ENCODE peak calls at places on chromosomes 3 and 15, in seven cellular contexts. One of them, this sample, is unnamed.

GRCh38 chr15:86231864-86232801 is 152.5 kb downstream of the AGBL1 start:
- DNase-seq in mesenchymal stem cell: peak; percentile 52
- DNase-seq in H9: peak; percentile 72
- DNase-seq in neuronal stem cell: peak; percentile 46
- DNase-seq in mesendoderm: peak; percentile 75
- DNase-seq in IMR-90: no peak
- DNase-seq in H1: no peak
- DNase-seq in this sample: peak; percentile 8

GRCh38 chr3:192571197-192571791 is 156.0 kb downstream of the FGF12 start:
- DNase-seq in mesenchymal stem cell: no peak
- DNase-seq in H9: peak; percentile 24
- DNase-seq in neuronal stem cell: no peak
- DNase-seq in mesendoderm: no peak
- DNase-seq in IMR-90: peak; percentile 32
- DNase-seq in H1: no peak
- DNase-seq in this sample: no peak

GRCh38 chr3:40337136-40338108 is 27.9 kb downstream of the EIF1B start:
- DNase-seq in mesenchymal stem cell: no peak
- DNase-seq in H9: no peak
- DNase-seq in neuronal stem cell: no peak
- DNase-seq in mesendoderm: peak; percentile 15
- DNase-seq in IMR-90: no peak
- DNase-seq in H1: no peak
- DNase-seq in this sample: no peak

GRCh38 chr3:44885618-44886017 is 11.2 kb downstream of the TGM4 start:
- DNase-seq in mesenchymal stem cell: peak; percentile 81
- DNase-seq in H9: no peak
- DNase-seq in neuronal stem cell: no peak
- DNase-seq in mesendoderm: peak; percentile 83
- DNase-seq in IMR-90: peak; percentile 96
- DNase-seq in H1: no peak
- DNase-seq in this sample: no peak

GRCh38 chr15:99997112-99997651 is 263.9 kb upstream of the LYSMD4 start:
- DNase-seq in mesenchymal stem cell: no peak
- DNase-seq in H9: no peak
- DNase-seq in neuronal stem cell: no peak
- DNase-seq in mesendoderm: no peak
- DNase-seq in IMR-90: no peak
- DNase-seq in H1: no peak
- DNase-seq in this sample: no peak

GRCh38 chr3:42706721-42707619 is 4.4 kb upstream of the HHATL start:
- DNase-seq in mesenchymal stem cell: no peak
- DNase-seq in H9: no peak
- DNase-seq in neuronal stem cell: no peak
- DNase-seq in mesendoderm: no peak
- DNase-seq in IMR-90: no peak
- DNase-seq in H1: no peak
- DNase-seq in this sample: no peak

GRCh38 chr3:120682095-120682681 is at the start of gene HGD:
- DNase-seq in mesenchymal stem cell: no peak
- DNase-seq in H9: no peak
- DNase-seq in neuronal stem cell: no peak
- DNase-seq in mesendoderm: no peak
- DNase-seq in IMR-90: peak; percentile 26
- DNase-seq in H1: no peak
- DNase-seq in this sample: no peak

GRCh38 chr3:43016513-43016865 is 37.4 kb downstream of the GASK1A start:
- DNase-seq in mesenchymal stem cell: no peak
- DNase-seq in H9: no peak
- DNase-seq in neuronal stem cell: no peak
- DNase-seq in mesendoderm: no peak
- DNase-seq in IMR-90: no peak
- DNase-seq in H1: no peak
- DNase-seq in this sample: no peak

GRCh38 chr3:189424922-189425321 is 206.3 kb upstream of the TP63 start:
- DNase-seq in mesenchymal stem cell: no peak
- DNase-seq in H9: no peak
- DNase-seq in neuronal stem cell: no peak
- DNase-seq in mesendoderm: no peak
- DNase-seq in IMR-90: no peak
- DNase-seq in H1: no peak
- DNase-seq in this sample: no peak

GRCh38 chr3:60274098-60274497 is 977.2 kb downstream of the FHIT start:
- DNase-seq in mesenchymal stem cell: no peak
- DNase-seq in H9: no peak
- DNase-seq in neuronal stem cell: no peak
- DNase-seq in mesendoderm: no peak
- DNase-seq in IMR-90: no peak
- DNase-seq in H1: no peak
- DNase-seq in this sample: no peak

GRCh38 chr15:74172751-74173544 is 562 bp upstream of the ISLR start:
- DNase-seq in mesenchymal stem cell: peak; percentile 24
- DNase-seq in H9: peak; percentile 47
- DNase-seq in neuronal stem cell: no peak
- DNase-seq in mesendoderm: no peak
- DNase-seq in IMR-90: peak; percentile 39
- DNase-seq in H1: no peak
- DNase-seq in this sample: no peak

GRCh38 chr3:48086736-48087470 is 70.7 kb upstream of the MAP4 start:
- DNase-seq in mesenchymal stem cell: peak; percentile 88
- DNase-seq in H9: no peak
- DNase-seq in neuronal stem cell: no peak
- DNase-seq in mesendoderm: no peak
- DNase-seq in IMR-90: peak; percentile 89
- DNase-seq in H1: no peak
- DNase-seq in this sample: no peak

GRCh38 chr3:138219255-138219654 is 32.2 kb downstream of the ARMC8 start:
- DNase-seq in mesenchymal stem cell: no peak
- DNase-seq in H9: no peak
- DNase-seq in neuronal stem cell: no peak
- DNase-seq in mesendoderm: peak; percentile 33
- DNase-seq in IMR-90: no peak
- DNase-seq in H1: no peak
- DNase-seq in this sample: peak; percentile 12

GRCh38 chr15:64017082-64017588 is 29.1 kb downstream of the DAPK2 start:
- DNase-seq in mesenchymal stem cell: no peak
- DNase-seq in H9: no peak
- DNase-seq in neuronal stem cell: no peak
- DNase-seq in mesendoderm: no peak
- DNase-seq in IMR-90: peak; percentile 49
- DNase-seq in H1: no peak
- DNase-seq in this sample: peak; percentile 48

GRCh38 chr15:90318591-90318990 is 33.5 kb upstream of the ZNF774 start:
- DNase-seq in mesenchymal stem cell: no peak
- DNase-seq in H9: no peak
- DNase-seq in neuronal stem cell: no peak
- DNase-seq in mesendoderm: no peak
- DNase-seq in IMR-90: no peak
- DNase-seq in H1: no peak
- DNase-seq in this sample: peak; percentile 92

GRCh38 chr3:108877906-108878305 is 55.3 kb downstream of the TRAT1 start:
- DNase-seq in mesenchymal stem cell: no peak
- DNase-seq in H9: no peak
- DNase-seq in neuronal stem cell: no peak
- DNase-seq in mesendoderm: no peak
- DNase-seq in IMR-90: no peak
- DNase-seq in H1: no peak
- DNase-seq in this sample: no peak

GRCh38 chr3:194537732-194538247 is 51.0 kb upstream of the ATP13A3 start:
- DNase-seq in mesenchymal stem cell: peak; percentile 76
- DNase-seq in H9: no peak
- DNase-seq in neuronal stem cell: no peak
- DNase-seq in mesendoderm: peak; percentile 29
- DNase-seq in IMR-90: peak; percentile 87
- DNase-seq in H1: no peak
- DNase-seq in this sample: peak; percentile 88

GRCh38 chr3:19885468-19885867 is 48.5 kb downstream of the EFHB start:
- DNase-seq in mesenchymal stem cell: peak; percentile 53
- DNase-seq in H9: peak; percentile 35
- DNase-seq in neuronal stem cell: peak; percentile 6
- DNase-seq in mesendoderm: peak; percentile 66
- DNase-seq in IMR-90: peak; percentile 41
- DNase-seq in H1: no peak
- DNase-seq in this sample: peak; percentile 53

GRCh38 chr3:188185717-188186236 is 31.8 kb downstream of the LPP start:
- DNase-seq in mesenchymal stem cell: peak; percentile 53
- DNase-seq in H9: no peak
- DNase-seq in neuronal stem cell: no peak
- DNase-seq in mesendoderm: peak; percentile 55
- DNase-seq in IMR-90: no peak
- DNase-seq in H1: no peak
- DNase-seq in this sample: peak; percentile 60

GRCh38 chr3:173553635-173554280 is 156.2 kb downstream of the NLGN1 start:
- DNase-seq in mesenchymal stem cell: peak; percentile 55
- DNase-seq in H9: no peak
- DNase-seq in neuronal stem cell: peak; percentile 27
- DNase-seq in mesendoderm: peak; percentile 66
- DNase-seq in IMR-90: peak; percentile 42
- DNase-seq in H1: no peak
- DNase-seq in this sample: peak; percentile 24

GRCh38 chr3:14490255-14490654 is 49.9 kb downstream of the GRIP2 start:
- DNase-seq in mesenchymal stem cell: no peak
- DNase-seq in H9: no peak
- DNase-seq in neuronal stem cell: no peak
- DNase-seq in mesendoderm: no peak
- DNase-seq in IMR-90: no peak
- DNase-seq in H1: no peak
- DNase-seq in this sample: no peak

GRCh38 chr3:23900744-23901143 is 16.0 kb downstream of the NKIRAS1 start:
- DNase-seq in mesenchymal stem cell: peak; percentile 77
- DNase-seq in H9: no peak
- DNase-seq in neuronal stem cell: no peak
- DNase-seq in mesendoderm: no peak
- DNase-seq in IMR-90: peak; percentile 71
- DNase-seq in H1: no peak
- DNase-seq in this sample: peak; percentile 80

GRCh38 chr3:166005126-166005525 is 167.9 kb upstream of the BCHE start:
- DNase-seq in mesenchymal stem cell: no peak
- DNase-seq in H9: no peak
- DNase-seq in neuronal stem cell: no peak
- DNase-seq in mesendoderm: no peak
- DNase-seq in IMR-90: no peak
- DNase-seq in H1: no peak
- DNase-seq in this sample: no peak

DNA sequence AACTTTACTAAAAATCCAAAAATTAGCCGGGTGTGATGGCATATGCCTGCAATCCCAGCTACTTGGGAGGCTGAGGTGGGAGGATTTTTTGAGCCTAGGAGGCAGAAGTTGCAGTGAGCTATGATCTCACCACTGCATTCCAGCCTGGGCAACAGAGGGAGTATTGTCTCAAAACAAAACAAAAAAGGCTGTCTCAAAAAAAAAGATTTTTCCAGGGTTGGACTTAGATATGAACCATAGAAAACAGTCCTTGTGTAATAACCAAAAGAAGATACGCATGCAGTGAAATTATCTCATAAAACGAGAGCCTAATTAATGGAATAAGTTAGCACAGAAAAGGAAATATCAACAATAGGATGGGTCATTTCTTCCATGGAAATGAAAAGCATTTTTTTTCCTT is 320.4 kb upstream of the RASGRP1 start:
- DNase-seq in mesenchymal stem cell: peak; percentile 55
- DNase-seq in H9: no peak
- DNase-seq in neuronal stem cell: no peak
- DNase-seq in mesendoderm: no peak
- DNase-seq in IMR-90: peak; percentile 48
- DNase-seq in H1: no peak
- DNase-seq in this sample: no peak
- H3K23ac ChIP-seq in mesenchymal stem cell: no peak overlapping the region
- H3K23ac ChIP-seq in H9: no peak overlapping the region
- H3K23ac ChIP-seq in neuronal stem cell: no peak overlapping the region
- H3K23ac ChIP-seq in mesendoderm: no peak overlapping the region
- H3K23ac ChIP-seq in IMR-90: peak overlapping the region; percentile 70
- H3K23ac ChIP-seq in H1: no peak overlapping the region
- H3K23ac ChIP-seq in this sample: no peak overlapping the region

GRCh38 chr3:10189557-10190374 is 25.0 kb downstream of the IRAK2 start:
- DNase-seq in mesenchymal stem cell: no peak
- DNase-seq in H9: no peak
- DNase-seq in neuronal stem cell: no peak
- DNase-seq in mesendoderm: no peak
- DNase-seq in IMR-90: peak; percentile 28
- DNase-seq in H1: no peak
- DNase-seq in this sample: peak; percentile 31

GRCh38 chr3:10188798-10189556 is 24.3 kb downstream of the IRAK2 start:
- DNase-seq in mesenchymal stem cell: no peak
- DNase-seq in H9: no peak
- DNase-seq in neuronal stem cell: no peak
- DNase-seq in mesendoderm: no peak
- DNase-seq in IMR-90: no peak
- DNase-seq in H1: no peak
- DNase-seq in this sample: no peak

GRCh38 chr3:10187295-10187876 is 22.7 kb downstream of the IRAK2 start:
- DNase-seq in mesenchymal stem cell: no peak
- DNase-seq in H9: no peak
- DNase-seq in neuronal stem cell: no peak
- DNase-seq in mesendoderm: no peak
- DNase-seq in IMR-90: no peak
- DNase-seq in H1: no peak
- DNase-seq in this sample: no peak

GRCh38 chr3:10185804-10186762 is 21.4 kb downstream of the IRAK2 start:
- DNase-seq in mesenchymal stem cell: no peak
- DNase-seq in H9: no peak
- DNase-seq in neuronal stem cell: no peak
- DNase-seq in mesendoderm: no peak
- DNase-seq in IMR-90: peak; percentile 16
- DNase-seq in H1: no peak
- DNase-seq in this sample: no peak

GRCh38 chr3:10187944-10188343 is 23.2 kb downstream of the IRAK2 start:
- DNase-seq in mesenchymal stem cell: no peak
- DNase-seq in H9: no peak
- DNase-seq in neuronal stem cell: no peak
- DNase-seq in mesendoderm: no peak
- DNase-seq in IMR-90: no peak
- DNase-seq in H1: no peak
- DNase-seq in this sample: no peak
- H3K18ac ChIP-seq in mesenchymal stem cell: no peak overlapping the region
- H3K18ac ChIP-seq in H9: no peak overlapping the region
- H3K18ac ChIP-seq in neuronal stem cell: no peak overlapping the region
- H3K18ac ChIP-seq in mesendoderm: no peak overlapping the region
- H3K18ac ChIP-seq in IMR-90: no peak overlapping the region
- H3K18ac ChIP-seq in H1: no peak overlapping the region
- H3K18ac ChIP-seq in this sample: no peak overlapping the region

DNA sequence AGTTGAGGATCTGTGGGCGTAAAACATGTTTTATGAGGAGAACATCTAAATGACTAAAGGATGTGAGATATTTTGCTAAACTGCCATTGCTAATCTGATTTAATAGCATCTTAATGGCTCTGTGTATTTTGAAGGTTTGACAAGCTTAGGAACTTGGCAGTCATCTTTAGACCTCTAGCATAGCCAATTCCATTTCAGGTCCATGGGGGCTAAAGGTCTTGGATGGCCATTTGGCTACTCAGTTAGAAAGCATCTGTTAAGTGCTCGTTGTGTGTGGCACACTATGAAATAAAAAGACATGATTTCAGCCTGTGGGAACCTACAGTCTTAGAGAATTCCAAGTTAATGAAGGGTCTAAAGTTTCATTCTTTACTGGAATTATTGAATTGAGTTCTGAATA is 236.2 kb downstream of the IL5RA start:
- DNase-seq in mesenchymal stem cell: no peak
- DNase-seq in H9: no peak
- DNase-seq in neuronal stem cell: no peak
- DNase-seq in mesendoderm: no peak
- DNase-seq in IMR-90: no peak
- DNase-seq in H1: no peak
- DNase-seq in this sample: no peak
- H3K4me1 ChIP-seq in mesenchymal stem cell: no peaks in the 10 kb centered on the region
- H3K4me1 ChIP-seq in H9: no peaks in the 10 kb centered on the region
- H3K4me1 ChIP-seq in neuronal stem cell: no peaks in the 10 kb centered on the region
- H3K4me1 ChIP-seq in mesendoderm: no peaks in the 10 kb centered on the region
- H3K4me1 ChIP-seq in IMR-90: no peaks in the 10 kb centered on the region
- H3K4me1 ChIP-seq in H1: no peaks in the 10 kb centered on the region
- H3K4me1 ChIP-seq in this sample: no peaks in the 10 kb centered on the region

GRCh38 chr15:38085104-38085503 is 150.7 kb downstream of the TMCO5A start:
- DNase-seq in mesenchymal stem cell: no peak
- DNase-seq in H9: no peak
- DNase-seq in neuronal stem cell: no peak
- DNase-seq in mesendoderm: no peak
- DNase-seq in IMR-90: no peak
- DNase-seq in H1: no peak
- DNase-seq in this sample: no peak
- H3K23ac ChIP-seq in mesenchymal stem cell: no peak overlapping the region
- H3K23ac ChIP-seq in H9: no peak overlapping the region
- H3K23ac ChIP-seq in neuronal stem cell: no peak overlapping the region
- H3K23ac ChIP-seq in mesendoderm: no peak overlapping the region
- H3K23ac ChIP-seq in IMR-90: no peak overlapping the region
- H3K23ac ChIP-seq in H1: no peak overlapping the region
- H3K23ac ChIP-seq in this sample: no peak overlapping the region

This sample was measured in trophoblast cell.